ENCODE peak calls at places on chromosome 1, in eight cellular contexts. V is ascending aorta, P is prostate gland, M is AG04450, R is cardiac muscle cell, O is GM23338, B is thoracic aorta, L is ovary. T is an unnamed sample. For H3K27me3, the result is how much of the 10 kb centered on the place peaks cover.

GRCh38 chr1:63773815-63774616 is at the start of gene ROR1:
- DNase-seq in V (peak), P (peak), M (no peak), R (peak), O (peak), B (peak), L (peak), T (peak)

GRCh38 chr1:165824269-165824643 is 3.2 kb upstream of the UCK2 start:
- DNase-seq in V (no peak), P (no peak), M (no peak), R (no peak), O (no peak), B (no peak), L (no peak), T (no peak)

GRCh38 chr1:32509939-32510338 is 29.3 kb upstream of the ZBTB8A start:
- DNase-seq in V (no peak), P (no peak), M (no peak), R (no peak), O (no peak), B (no peak), L (no peak), T (no peak)

GRCh38 chr1:226972931-226973330 is 32.8 kb downstream of the COQ8A start:
- DNase-seq in V (no peak), P (no peak), M (no peak), R (no peak), O (no peak), B (no peak), L (no peak), T (no peak)

GRCh38 chr1:145758116-145758515 is 38.8 kb downstream of the CD160 start:
- DNase-seq in V (no peak), P (no peak), M (no peak), R (no peak), O (no peak), B (no peak), L (no peak), T (no peak)

GRCh38 chr1:238063454-238063853 is 172.7 kb upstream of the ZP4 start:
- DNase-seq in V (no peak), P (no peak), M (no peak), R (no peak), O (no peak), B (no peak), L (no peak), T (peak)

GRCh38 chr1:234139966-234140365 is 233.3 kb upstream of the COA6 start:
- DNase-seq in V (no peak), P (no peak), M (no peak), R (no peak), O (no peak), B (no peak), L (no peak), T (no peak)

GRCh38 chr1:208433086-208433485 is 188.9 kb upstream of the PLXNA2 start:
- DNase-seq in V (no peak), P (no peak), M (no peak), R (no peak), O (no peak), B (no peak), L (no peak), T (no peak)

GRCh38 chr1:94279048-94279447 is 41.7 kb upstream of the ARHGAP29 start:
- DNase-seq in V (no peak), P (no peak), M (no peak), R (no peak), O (no peak), B (no peak), L (no peak), T (no peak)

GRCh38 chr1:179169616-179170467 is 59.6 kb downstream of the ABL2 start:
- DNase-seq in V (no peak), P (no peak), M (no peak), R (no peak), O (no peak), B (no peak), L (no peak), T (no peak)

GRCh38 chr1:27598902-27599528 is 4.9 kb downstream of the AHDC1 start:
- DNase-seq in V (peak), P (no peak), M (no peak), R (peak), O (no peak), B (peak), L (peak), T (no peak)

GRCh38 chr1:67566803-67567202 is 118.2 kb upstream of the GADD45A start:
- DNase-seq in V (no peak), P (no peak), M (no peak), R (no peak), O (no peak), B (no peak), L (no peak), T (no peak)

GRCh38 chr1:243924188-243924587 is 74.1 kb upstream of the AKT3 start:
- DNase-seq in V (no peak), P (no peak), M (no peak), R (no peak), O (no peak), B (no peak), L (no peak), T (no peak)
- H3K4me3 ChIP-seq in V (no peak), P (no peak), M (no peak), R (no peak), O (no peak), B (no peak), L (no peak), T (no peak)

GRCh38 chr1:14567903-14568302 is 30.6 kb upstream of the KAZN start:
- DNase-seq in V (no peak), P (no peak), M (no peak), R (no peak), O (no peak), B (no peak), L (no peak), T (no peak)

GRCh38 chr1:14570514-14570913 is 28.0 kb upstream of the KAZN start:
- DNase-seq in V (no peak), P (no peak), M (no peak), R (no peak), O (no peak), B (no peak), L (no peak), T (no peak)

GRCh38 chr1:14565076-14565475 is 33.4 kb upstream of the KAZN start:
- DNase-seq in V (no peak), P (no peak), M (no peak), R (no peak), O (no peak), B (no peak), L (no peak), T (no peak)

GRCh38 chr1:14568716-14569115 is 29.8 kb upstream of the KAZN start:
- DNase-seq in V (no peak), P (no peak), M (no peak), R (no peak), O (no peak), B (no peak), L (no peak), T (no peak)

GRCh38 chr1:14567056-14567455 is 31.4 kb upstream of the KAZN start:
- DNase-seq in V (no peak), P (no peak), M (no peak), R (peak), O (peak), B (no peak), L (no peak), T (no peak)
- TF ChIP-seq CTCF in V (no peak), P (no peak), M (no peak), R (peak), O (peak), B (no peak), L (no peak), T (no peak)

GRCh38 chr1:148328884-148329283 is 154.2 kb downstream of the PPIAL4G start:
- DNase-seq in V (no peak), P (no peak), M (no peak), R (no peak), O (no peak), B (no peak), L (no peak), T (no peak)

GRCh38 chr1:148334339-148335130 is 148.6 kb downstream of the PPIAL4G start:
- DNase-seq in V (peak), P (peak), M (peak), R (peak), O (peak), B (peak), L (peak), T (peak)

DNA sequence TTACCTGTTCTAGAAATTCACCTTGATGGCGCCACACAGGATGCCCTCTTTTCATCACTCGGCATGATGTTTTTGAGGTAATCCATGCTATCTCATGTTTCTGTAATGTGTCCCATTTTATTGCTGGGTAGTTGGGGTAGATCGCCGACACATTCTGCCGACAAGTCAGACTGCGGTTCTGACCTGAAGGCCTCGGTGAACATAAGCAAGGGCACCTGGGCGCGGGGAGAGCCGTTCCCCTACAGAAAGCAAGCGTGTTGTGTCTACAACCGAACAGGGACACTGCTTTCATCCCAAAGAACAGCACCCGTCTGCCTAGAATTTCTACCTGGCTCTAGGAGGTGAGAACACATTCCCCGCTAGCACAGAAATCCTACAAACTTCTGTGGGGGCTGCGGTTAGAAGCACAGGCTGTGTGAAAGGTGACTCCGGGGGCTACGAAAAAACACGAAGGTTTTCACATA is 149.2 kb downstream of the PPIAL4G start:
- DNase-seq in V (no peak), P (no peak), M (no peak), R (no peak), O (no peak), B (no peak), L (no peak), T (no peak)
- H3K27me3 ChIP-seq in V (under half), P (under half), M (under half), R (under half), O (under half), B (under half), L (under half), T (under half)

GRCh38 chr1:39272027-39272790 is 67.7 kb downstream of the MACF1 start:
- DNase-seq in V (no peak), P (no peak), M (peak), R (no peak), O (no peak), B (no peak), L (no peak), T (peak)

GRCh38 chr1:39269791-39270342 is 65.4 kb downstream of the MACF1 start:
- DNase-seq in V (no peak), P (no peak), M (peak), R (no peak), O (no peak), B (no peak), L (peak), T (peak)

GRCh38 chr1:39268906-39269305 is 64.4 kb downstream of the MACF1 start:
- DNase-seq in V (no peak), P (no peak), M (no peak), R (no peak), O (peak), B (no peak), L (no peak), T (no peak)

GRCh38 chr1:39269349-39269748 is 64.9 kb downstream of the MACF1 start:
- DNase-seq in V (no peak), P (no peak), M (no peak), R (no peak), O (no peak), B (no peak), L (no peak), T (no peak)

GRCh38 chr1:39270368-39270767 is 65.9 kb downstream of the MACF1 start:
- DNase-seq in V (no peak), P (no peak), M (no peak), R (no peak), O (no peak), B (no peak), L (no peak), T (no peak)
- H3K4me3 ChIP-seq in V (no peak), P (no peak), M (peak), R (no peak), O (no peak), B (no peak), L (no peak), T (peak)

GRCh38 chr1:194469282-194469681 is 1282.9 kb upstream of the B3GALT2 start:
- DNase-seq in V (no peak), P (no peak), M (no peak), R (no peak), O (no peak), B (no peak), L (no peak), T (no peak)

GRCh38 chr1:194466706-194467105 is 1280.3 kb upstream of the B3GALT2 start:
- DNase-seq in V (no peak), P (no peak), M (no peak), R (peak), O (peak), B (no peak), L (no peak), T (no peak)
- TF ChIP-seq CTCF in V (no peak), P (no peak), M (peak), R (peak), O (peak), B (no peak), L (no peak), T (no peak)

GRCh38 chr1:228011721-228012311 is 5.0 kb downstream of the WNT3A start:
- DNase-seq in V (no peak), P (no peak), M (no peak), R (no peak), O (no peak), B (no peak), L (no peak), T (no peak)
- H3K27me3 ChIP-seq in V (under half), P (under half), M (under half), R (half or more), O (half or more), B (under half), L (under half), T (under half)

DNA sequence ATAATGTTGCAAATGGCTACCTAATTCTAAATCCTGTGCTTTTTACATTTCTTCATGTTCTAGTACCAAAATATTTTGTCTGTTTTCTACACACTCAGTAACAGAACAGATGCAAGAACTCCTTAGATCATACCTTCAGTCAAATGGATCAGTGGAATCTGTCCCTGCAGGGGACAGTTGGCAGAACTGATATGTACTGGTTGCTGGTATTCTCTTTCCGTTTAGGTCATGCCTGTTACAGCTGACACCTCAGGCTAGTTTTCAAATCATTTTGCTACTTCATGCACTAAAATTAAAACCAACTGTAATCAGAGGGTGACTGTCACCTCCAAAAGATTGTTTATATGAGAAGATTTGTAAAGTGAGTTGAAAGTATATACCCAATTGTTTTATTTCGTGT is 109.2 kb downstream of the TNNI3K start:
- DNase-seq in V (no peak), P (no peak), M (no peak), R (no peak), O (no peak), B (no peak), L (no peak), T (no peak)
- H3K4me3 ChIP-seq in V (no peak), P (no peak), M (no peak), R (no peak), O (no peak), B (no peak), L (no peak), T (no peak)

DNA sequence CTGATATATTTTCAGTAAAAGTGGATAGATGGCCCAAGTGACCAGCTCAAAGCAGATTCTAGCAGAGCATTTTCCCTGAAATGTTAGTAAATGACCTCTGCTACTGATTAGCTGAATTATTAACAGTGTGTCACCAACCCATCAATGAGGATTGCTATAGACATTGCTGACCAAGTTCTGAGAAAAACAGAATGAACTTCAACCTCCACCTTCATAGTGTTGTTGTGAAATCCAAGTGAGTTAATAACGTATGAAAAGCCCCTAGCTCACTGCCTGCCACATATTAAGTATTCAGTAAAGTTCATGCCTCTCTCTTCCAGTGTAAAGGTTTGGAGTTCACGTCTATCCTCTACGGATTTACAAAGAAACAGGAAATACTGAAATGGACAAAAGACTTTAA is 15.8 kb downstream of the PLPP3 start:
- DNase-seq in V (no peak), P (no peak), M (no peak), R (no peak), O (no peak), B (no peak), L (no peak), T (no peak)
- TF ChIP-seq CTCF in V (no peak), P (no peak), M (no peak), R (no peak), O (no peak), B (no peak), L (no peak), T (no peak)